ENCODE peak calls at places on chromosomes 2 and 18, in four cellular contexts. S is neuronal stem cell, Q is H1, G is mesenchymal stem cell. U is an unnamed sample.

GRCh38 chr18:45785015-45785597 is 40.4 kb upstream of the SIGLEC15 start:
- DNase-seq in S (no peak), G (no peak), Q (no peak), U (no peak)

GRCh38 chr2:111918383-111918806 is 20.0 kb downstream of the MERTK start:
- DNase-seq in G (no peak), S (no peak), Q (no peak), U (no peak)

GRCh38 chr2:206095925-206096324 is 10.0 kb upstream of the INO80D start:
- DNase-seq in G (no peak), S (no peak), Q (no peak), U (no peak)

GRCh38 chr2:29165362-29166236 is 50.4 kb downstream of the CLIP4 start:
- DNase-seq in Q (no peak), G (peak; percentile 74), S (no peak), U (peak; percentile 9)

GRCh38 chr18:72849671-72850070 is 18.1 kb downstream of the NETO1 start:
- DNase-seq in Q (no peak), G (no peak), S (no peak), U (no peak)

GRCh38 chr2:46431481-46432235 is 47.7 kb upstream of the TMEM247 start:
- DNase-seq in G (no peak), Q (no peak), S (no peak), U (peak; percentile 97)

GRCh38 chr2:108921096-108922030 is 67.7 kb downstream of the EDAR start:
- DNase-seq in S (no peak), G (no peak), Q (no peak), U (no peak)

GRCh38 chr18:39698436-39698835 is 2132.8 kb upstream of the CELF4 start:
- DNase-seq in S (no peak), Q (no peak), G (no peak), U (no peak)

GRCh38 chr2:1561793-1562521 is 148.7 kb downstream of the TPO start:
- DNase-seq in S (no peak), Q (no peak), G (no peak), U (no peak)

GRCh38 chr2:66888791-66889631 is 454.1 kb downstream of the MEIS1 start:
- DNase-seq in S (no peak), Q (no peak), G (peak; percentile 97), U (no peak)

GRCh38 chr18:49920731-49921130 is 107.4 kb upstream of the ACAA2 start:
- DNase-seq in S (peak; percentile 17), G (no peak), Q (no peak), U (peak; percentile 5)

GRCh38 chr2:222120933-222121332 is 177.9 kb downstream of the PAX3 start:
- DNase-seq in Q (no peak), G (no peak), S (no peak), U (no peak)

GRCh38 chr2:71333619-71334018 is 2.0 kb downstream of the ZNF638 start:
- DNase-seq in Q (no peak), S (no peak), G (no peak), U (peak; percentile 5)

GRCh38 chr2:120897399-120897798 is 161.7 kb downstream of the GLI2 start:
- DNase-seq in G (no peak), S (no peak), Q (no peak), U (no peak)

GRCh38 chr18:79524181-79525078 is 128.7 kb downstream of the NFATC1 start:
- DNase-seq in S (no peak), G (no peak), Q (no peak), U (no peak)

GRCh38 chr2:236963631-236964030 is 122.1 kb upstream of the COPS8 start:
- DNase-seq in Q (no peak), S (no peak), G (no peak), U (no peak)

GRCh38 chr2:657766-658165 is 19.4 kb downstream of the TMEM18 start:
- DNase-seq in G (no peak), Q (no peak), S (no peak), U (no peak)

GRCh38 chr18:27430595-27430994 is 245.5 kb upstream of the CHST9 start:
- DNase-seq in G (no peak), S (no peak), Q (no peak), U (no peak)

GRCh38 chr2:122622896-122623295 is 867.4 kb downstream of the TSN start:
- DNase-seq in G (no peak), Q (no peak), S (peak; percentile 59), U (no peak)

GRCh38 chr2:57759131-57759530 is 287.5 kb upstream of the VRK2 start:
- DNase-seq in Q (no peak), S (no peak), G (no peak), U (no peak)

GRCh38 chr2:55962910-55963309 is 39.3 kb upstream of the EFEMP1 start:
- DNase-seq in S (no peak), Q (no peak), G (no peak), U (no peak)

GRCh38 chr18:71942433-71942832 is 601.7 kb downstream of the CBLN2 start:
- DNase-seq in Q (no peak), G (no peak), S (no peak), U (no peak)

GRCh38 chr18:46706968-46707367 is 49.9 kb downstream of the ST8SIA5 start:
- DNase-seq in Q (no peak), S (no peak), G (peak; percentile 5), U (peak; percentile 19)

GRCh38 chr2:54918647-54919280 is 131.5 kb downstream of the RTN4 start:
- DNase-seq in S (no peak), G (no peak), Q (no peak), U (no peak)

GRCh38 chr18:44054514-44054913 is 626.2 kb upstream of the SETBP1 start:
- DNase-seq in Q (no peak), G (no peak), S (no peak), U (no peak)

GRCh38 chr2:128260239-128261138 is 58.2 kb downstream of the HS6ST1 start:
- DNase-seq in Q (peak; percentile 58), G (peak; percentile 91), S (peak; percentile 61), U (peak; percentile 78)

GRCh38 chr2:207775471-207775870 is 5.8 kb upstream of the FZD5 start:
- DNase-seq in G (no peak), Q (no peak), S (no peak), U (no peak)

GRCh38 chr18:5518899-5519371 is 24.9 kb downstream of the EPB41L3 start:
- DNase-seq in S (no peak), Q (no peak), G (no peak), U (peak; percentile 75)

GRCh38 chr18:36775396-36775795 is 53.4 kb downstream of the TPGS2 start:
- DNase-seq in G (no peak), Q (no peak), S (no peak), U (no peak)

GRCh38 chr2:144513388-144514100 is 6.4 kb downstream of the ZEB2 start:
- DNase-seq in Q (no peak), G (peak; percentile 84), S (no peak), U (peak; percentile 18)

GRCh38 chr2:200795044-200795443 is 16.7 kb upstream of the BZW1 start:
- DNase-seq in Q (no peak), S (no peak), G (no peak), U (no peak)

GRCh38 chr2:189142893-189143759 is 36.4 kb downstream of the COL5A2 start:
- DNase-seq in G (peak; percentile 40), S (peak; percentile 39), Q (peak; percentile 17), U (peak; percentile 79)

GRCh38 chr2:231117148-231117547 is 7.7 kb downstream of the HTR2B start:
- DNase-seq in S (no peak), Q (no peak), G (no peak), U (no peak)
- H3K4me1 ChIP-seq in S (no peaks in the 10 kb centered on the region), Q (peaks cover 3% of the 10 kb centered on the region), G (peaks cover 5% of the 10 kb centered on the region), U (no peaks in the 10 kb centered on the region)

DNA sequence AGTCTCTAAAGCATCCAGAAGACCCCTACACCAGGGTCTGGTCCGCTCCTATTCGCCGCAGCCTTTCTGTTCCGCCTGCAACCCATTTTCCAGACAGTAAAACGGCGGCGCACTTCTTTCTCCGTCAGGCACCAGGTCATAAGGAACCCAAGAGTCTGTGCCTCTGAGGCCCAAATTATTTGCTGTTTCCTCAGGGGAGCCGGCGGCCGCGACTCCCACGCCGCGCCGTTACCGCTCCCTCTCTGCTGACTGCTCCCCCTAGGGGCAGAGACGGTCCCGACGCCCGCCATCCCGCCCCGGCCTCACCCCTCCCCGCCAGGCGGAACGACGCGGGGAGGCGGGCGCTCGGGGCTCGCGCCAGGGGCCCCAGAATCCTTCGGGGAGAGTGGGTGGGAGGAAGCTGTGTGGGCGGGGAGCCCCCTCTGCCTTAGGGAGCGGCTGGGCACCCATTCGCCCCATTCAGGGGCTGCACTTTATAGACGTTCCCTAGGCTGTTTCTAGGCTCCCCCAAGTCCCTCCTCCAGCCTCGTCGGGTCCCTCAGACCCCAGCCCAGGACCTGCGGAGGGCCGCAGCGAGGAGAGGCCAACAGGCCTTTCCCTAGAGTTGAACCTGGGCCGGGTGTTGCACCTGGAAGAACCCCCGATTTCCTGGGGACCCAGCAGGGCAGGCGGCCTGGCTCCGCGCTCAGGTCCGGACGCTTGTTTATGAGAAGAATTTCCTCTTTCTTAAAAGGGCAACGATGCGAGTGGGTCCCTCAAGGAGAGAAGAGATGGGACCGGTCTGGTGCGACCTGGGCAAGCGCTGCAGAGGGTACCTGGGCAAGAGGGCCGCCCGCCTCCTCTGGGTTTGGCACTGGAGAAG is 3.6 kb upstream of the CTDSP1 start:
- DNase-seq in Q (peak; percentile 71), G (peak; percentile 98), S (peak; percentile 95), U (peak; percentile 93)
- H2BK12ac ChIP-seq in Q (peak overlapping the region; percentile 70), G (peak overlapping the region; percentile 20), S (no peak overlapping the region), U (peak overlapping the region; percentile 72)

GRCh38 chr18:2568129-2568528 is 3.2 kb downstream of the METTL4 start:
- DNase-seq in S (no peak), G (no peak), Q (no peak), U (no peak)

GRCh38 chr18:2571200-2572143 is at the start of the genes METTL4 and NDC80:
- DNase-seq in Q (peak; percentile 82), S (peak; percentile 89), G (peak; percentile 92), U (peak; percentile 96)

GRCh38 chr18:2568605-2569004 is 2.7 kb downstream of the METTL4 start:
- DNase-seq in Q (no peak), G (no peak), S (no peak), U (no peak)

GRCh38 chr18:2570772-2571199 is 519 bp downstream of the METTL4 start:
- DNase-seq in Q (peak; percentile 13), G (peak; percentile 83), S (no peak), U (peak; percentile 33)

GRCh38 chr18:2569338-2570207 is 1.7 kb downstream of the METTL4 start:
- DNase-seq in S (no peak), Q (no peak), G (no peak), U (no peak)
- H3K4me3 ChIP-seq in S (peak overlapping the region; percentile 92), Q (no peak overlapping the region), G (no peak overlapping the region), U (no peak overlapping the region)

GRCh38 chr18:31825772-31826171 is 65.1 kb upstream of the SLC25A52 start:
- DNase-seq in G (no peak), S (no peak), Q (peak; percentile 88), U (no peak)

GRCh38 chr18:31819925-31820229 is 59.2 kb upstream of the SLC25A52 start:
- DNase-seq in Q (no peak), G (no peak), S (no peak), U (no peak)

GRCh38 chr18:31819106-31819924 is 58.6 kb upstream of the SLC25A52 start:
- DNase-seq in G (peak; percentile 58), Q (peak; percentile 15), S (peak; percentile 41), U (peak; percentile 9)

DNA sequence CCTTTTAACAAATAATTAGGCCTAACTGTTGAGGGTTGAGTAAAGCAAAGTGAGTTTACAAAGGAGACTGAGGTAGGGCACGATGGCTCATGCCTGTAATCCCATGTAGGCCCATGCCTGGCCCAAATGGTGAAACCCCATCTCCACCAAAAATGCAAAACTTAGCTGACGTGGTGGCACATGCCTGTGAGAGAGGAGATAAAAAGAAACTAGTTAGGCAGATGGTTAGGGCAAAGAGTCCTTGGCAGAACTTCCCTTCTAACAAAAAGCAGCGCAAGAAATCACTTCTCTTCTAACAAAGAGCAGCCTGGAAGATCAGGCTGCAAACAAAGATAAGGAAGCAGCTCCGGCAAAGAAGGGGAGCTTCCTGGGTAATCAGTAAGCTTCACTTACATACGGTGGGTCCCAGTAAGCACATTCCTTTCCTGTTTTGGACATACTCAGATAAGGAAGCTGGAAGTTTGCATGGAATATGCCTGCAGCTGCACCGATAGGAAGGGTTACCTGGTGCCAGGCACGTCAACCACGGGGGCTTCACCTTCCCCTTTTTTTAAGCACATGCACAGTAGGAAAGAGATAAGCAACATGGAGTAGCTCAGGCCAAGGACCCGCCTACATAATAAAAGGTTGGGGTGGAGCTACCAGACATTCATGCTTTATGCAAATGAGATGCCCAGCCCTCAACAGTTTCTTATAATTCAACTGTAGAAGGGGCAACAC is 60.9 kb upstream of the SLC25A52 start:
- DNase-seq in G (no peak), S (no peak), Q (no peak), U (no peak)
- H3K4me1 ChIP-seq in G (peaks cover 2% of the 10 kb centered on the region), S (no peaks in the 10 kb centered on the region), Q (peaks cover 7% of the 10 kb centered on the region), U (peaks cover 8% of the 10 kb centered on the region)